ENCODE peak calls at places on chromosomes 7 and 10, in ten cellular contexts. J is Daoy; E is heart left ventricle; U is stimulated activated CD4-positive, alpha-beta T cell treated with anti-CD3 and anti-CD28 coated beads, Interleukin-4, amount 100 ng/mL, for 24 hours; D is H54; M is RPMI7951; O is fibroblast of lung; L is GDM1; T is kidney glomerular epithelial cell; Z is T-helper 2 cell. A is an unnamed sample.

GRCh38 chr7:13687500-13687899 is 302.0 kb downstream of the ETV1 start:
- DNase-seq in J (no peak), T (no peak), U (no peak), D (no peak), E (no peak), L (no peak), M (no peak), Z (no peak), O (no peak), A (no peak)

GRCh38 chr7:101631224-101631714 is 2.2 kb upstream of the MYL10 start:
- DNase-seq in E (no peak), M (peak), Z (no peak), T (no peak), U (no peak), L (no peak), J (peak), D (peak), O (no peak), A (no peak)

GRCh38 chr10:103727546-103727963 is 127.8 kb downstream of the SH3PXD2A start:
- DNase-seq in J (no peak), Z (no peak), U (no peak), O (no peak), D (no peak), E (peak), T (no peak), L (no peak), M (peak), A (peak)

GRCh38 chr10:22599048-22599561 is 115.3 kb downstream of the PIP4K2A start:
- DNase-seq in Z (peak), M (peak), O (peak), E (no peak), D (peak), L (no peak), U (no peak), T (peak), J (peak), A (peak)

GRCh38 chr10:128324468-128324867 is 198.2 kb upstream of the MKI67 start:
- DNase-seq in U (no peak), Z (no peak), L (no peak), O (no peak), M (no peak), T (no peak), E (peak), J (no peak), D (no peak), A (no peak)

GRCh38 chr7:24834150-24834798 is 77.0 kb upstream of the GSDME start:
- DNase-seq in D (no peak), U (no peak), L (no peak), E (peak), O (no peak), Z (no peak), T (no peak), J (no peak), M (no peak), A (no peak)

GRCh38 chr10:132848951-132849545 is 63.1 kb upstream of the NKX6-2 start:
- DNase-seq in U (no peak), T (no peak), D (no peak), O (no peak), M (no peak), L (no peak), E (no peak), Z (no peak), J (no peak), A (no peak)

GRCh38 chr7:112422842-112423496 is 27.3 kb upstream of the IFRD1 start:
- DNase-seq in D (peak), L (peak), Z (peak), J (peak), T (peak), O (peak), M (peak), E (peak), U (peak), A (peak)

GRCh38 chr10:95791425-95791979 is 35.5 kb downstream of the ENTPD1 start:
- DNase-seq in L (no peak), T (no peak), E (no peak), D (no peak), Z (no peak), M (no peak), J (no peak), U (no peak), O (no peak), A (no peak)

GRCh38 chr10:76429642-76430041 is 998.2 kb downstream of the LRMDA start:
- DNase-seq in Z (no peak), O (no peak), T (no peak), E (peak), U (no peak), L (no peak), J (no peak), D (no peak), M (peak), A (no peak)

GRCh38 chr7:55132890-55133551 is 114.2 kb downstream of the EGFR start:
- DNase-seq in Z (peak), D (peak), J (peak), T (peak), E (peak), L (no peak), M (peak), O (peak), U (peak), A (peak)

GRCh38 chr7:32357535-32358277 is 132.5 kb downstream of the LSM5 start:
- DNase-seq in M (peak), U (no peak), D (no peak), J (peak), E (no peak), T (no peak), O (no peak), L (no peak), Z (no peak), A (no peak)

GRCh38 chr10:131726460-131726861 is 174.3 kb upstream of the PPP2R2D start:
- DNase-seq in J (peak), T (no peak), Z (no peak), U (no peak), L (no peak), E (peak), M (no peak), D (no peak), O (no peak), A (no peak)

GRCh38 chr7:147405621-147406020 is 1184.9 kb upstream of the C7orf33 start:
- DNase-seq in D (no peak), Z (no peak), J (no peak), U (no peak), T (no peak), E (no peak), M (no peak), O (no peak), L (no peak), A (no peak)

GRCh38 chr10:28139138-28139537 is 140.3 kb upstream of the ODAD2 start:
- DNase-seq in E (no peak), M (peak), U (no peak), J (peak), O (no peak), L (no peak), D (no peak), T (peak), Z (no peak), A (no peak)

GRCh38 chr7:44729949-44730590 is 18.6 kb upstream of the ZMIZ2 start:
- DNase-seq in Z (no peak), O (no peak), T (no peak), U (no peak), D (no peak), E (no peak), M (no peak), L (no peak), J (peak), A (no peak)

GRCh38 chr7:130127404-130128395 is 57.4 kb downstream of the KLHDC10 start:
- DNase-seq in J (no peak), E (no peak), D (no peak), U (no peak), O (peak), Z (no peak), L (no peak), M (peak), T (no peak), A (no peak)

GRCh38 chr7:47647213-47647985 is 65.5 kb upstream of the TNS3 start:
- DNase-seq in E (peak), U (no peak), D (no peak), L (peak), Z (peak), T (no peak), O (no peak), J (peak), M (no peak), A (no peak)

GRCh38 chr10:30436200-30436599 is 2.2 kb downstream of the MAP3K8 start:
- DNase-seq in L (peak), U (peak), J (peak), T (peak), O (peak), D (no peak), Z (peak), M (peak), E (no peak), A (no peak)

GRCh38 chr7:30062587-30062986 is 34.4 kb downstream of the PLEKHA8 start:
- DNase-seq in U (no peak), O (peak), D (no peak), E (no peak), L (no peak), M (peak), T (peak), J (peak), Z (peak), A (peak)

GRCh38 chr10:59135275-59135674 is 41.2 kb upstream of the PHYHIPL start:
- DNase-seq in T (no peak), Z (no peak), M (no peak), L (no peak), J (no peak), E (no peak), D (no peak), O (no peak), U (no peak), A (no peak)

GRCh38 chr7:107592361-107593024 is 12.4 kb downstream of the BCAP29 start:
- DNase-seq in J (no peak), U (no peak), E (no peak), M (peak), O (peak), Z (no peak), D (no peak), T (no peak), L (no peak), A (no peak)

GRCh38 chr7:32142649-32143048 is 72.4 kb upstream of the PDE1C start:
- DNase-seq in M (peak), T (no peak), U (no peak), E (no peak), O (peak), J (peak), D (no peak), Z (no peak), L (no peak), A (no peak)

GRCh38 chr7:36010656-36011587 is 142.1 kb upstream of the EEPD1 start:
- DNase-seq in J (no peak), D (no peak), U (no peak), O (no peak), E (no peak), M (no peak), L (no peak), Z (no peak), T (no peak), A (no peak)

GRCh38 chr10:24320373-24320772 is 111.4 kb downstream of the KIAA1217 start:
- DNase-seq in J (no peak), T (no peak), O (no peak), L (no peak), Z (no peak), D (no peak), E (no peak), U (no peak), M (no peak), A (no peak)

GRCh38 chr7:50304911-50305621 is 550 bp downstream of the IKZF1 start:
- DNase-seq in J (peak), L (no peak), Z (peak), T (no peak), D (no peak), O (no peak), E (no peak), U (peak), M (no peak), A (no peak)

GRCh38 chr7:26147030-26147429 is 5.0 kb upstream of the NFE2L3 start:
- DNase-seq in Z (no peak), M (peak), U (no peak), T (no peak), D (no peak), E (no peak), J (peak), O (no peak), L (no peak), A (no peak)

GRCh38 chr10:26773633-26774032 is 76.1 kb downstream of the PDSS1 start:
- DNase-seq in T (no peak), Z (peak), M (no peak), D (no peak), O (no peak), U (no peak), E (no peak), L (no peak), J (no peak), A (no peak)

GRCh38 chr7:29239638-29240037 is 45.1 kb downstream of the CHN2 start:
- DNase-seq in L (peak), J (peak), Z (peak), O (no peak), U (no peak), M (no peak), T (no peak), E (no peak), D (peak), A (peak)

GRCh38 chr7:99473315-99473596 is 566 bp downstream of the ZNF789 start:
- DNase-seq in Z (peak), T (peak), M (peak), E (no peak), U (no peak), L (peak), O (peak), J (peak), D (peak), A (peak)

GRCh38 chr7:75915416-75916156 is 631 bp downstream of the POR start:
- DNase-seq in D (no peak), Z (peak), M (peak), O (peak), U (peak), L (no peak), E (peak), T (peak), J (no peak), A (no peak)

GRCh38 chr10:111261066-111261465 is 184.2 kb downstream of the ADRA2A start:
- DNase-seq in M (no peak), J (no peak), D (no peak), L (no peak), E (no peak), U (no peak), Z (no peak), T (no peak), O (no peak), A (no peak)

GRCh38 chr10:79242620-79243152 is 104.6 kb upstream of the PPIF start:
- DNase-seq in L (no peak), D (no peak), U (peak), Z (peak), J (peak), O (peak), T (peak), M (peak), E (peak), A (no peak)

GRCh38 chr7:124322561-124322960 is 289.7 kb upstream of the TMEM229A start:
- DNase-seq in T (no peak), Z (no peak), J (no peak), O (no peak), L (no peak), U (no peak), M (no peak), D (no peak), E (no peak), A (no peak)

A was measured in COLO829.